ENCODE peak calls at places on chromosome 1, in nine cellular contexts. Q is Calu3; D is NCI-H748 treated with DMSO at 0.1 percent for 48 hours; I is breast epithelium; K is ACHN; O is effector CD8-positive, alpha-beta T cell; X is stimulated activated CD4-positive, alpha-beta T cell treated with anti-CD3 and anti-CD28 coated beads, Interleukin-4, amount 100 ng/mL, for 1 hour; J is choroid plexus epithelial cell; G is nucleus accumbens. Y is an unnamed sample.
A peak's percentile ranks its signal among the peaks of the same experiment; 100 is the strongest.

GRCh38 chr1:79617777-79618176 is 611.2 kb upstream of the ADGRL4 start:
- DNase-seq in I (no peak), J (peak; percentile 5), G (no peak), O (no peak), Q (no peak), X (no peak), K (no peak), D (no peak), Y (no peak)

GRCh38 chr1:150065184-150065871 is 2.2 kb upstream of the VPS45 start:
- DNase-seq in I (no peak), G (no peak), K (peak; percentile 21), Q (no peak), X (no peak), J (peak; percentile 56), D (no peak), O (no peak), Y (peak; percentile 16)

GRCh38 chr1:234958702-234959649 is 169.7 kb downstream of the TOMM20 start:
- DNase-seq in I (no peak), X (no peak), J (no peak), Q (no peak), K (no peak), D (no peak), G (no peak), O (no peak), Y (no peak)

GRCh38 chr1:161792740-161793139 is 26.6 kb downstream of the ATF6 start:
- DNase-seq in I (no peak), Q (peak; percentile 36), D (peak; percentile 49), K (peak; percentile 85), O (no peak), X (no peak), G (no peak), J (peak; percentile 89), Y (peak; percentile 46)

GRCh38 chr1:238468068-238468467 is 577.3 kb upstream of the ZP4 start:
- DNase-seq in D (no peak), J (peak; percentile 32), K (no peak), Q (no peak), G (no peak), I (no peak), X (no peak), O (no peak), Y (no peak)

GRCh38 chr1:45456531-45456930 is 34.4 kb downstream of the TESK2 start:
- DNase-seq in I (no peak), O (no peak), D (no peak), Q (no peak), J (peak; percentile 3), K (no peak), X (no peak), G (no peak), Y (no peak)

GRCh38 chr1:24385160-24385939 is 28.2 kb downstream of the STPG1 start:
- DNase-seq in G (no peak), I (no peak), O (peak; percentile 3), K (peak; percentile 25), D (no peak), X (peak; percentile 34), J (peak; percentile 34), Q (no peak), Y (no peak)

GRCh38 chr1:119047040-119047438 is 58.9 kb upstream of the TBX15 start:
- DNase-seq in I (no peak), Q (no peak), K (no peak), X (no peak), J (peak; percentile 61), G (no peak), O (no peak), D (no peak), Y (no peak)

GRCh38 chr1:99554727-99555126 is 91.2 kb upstream of the PALMD start:
- DNase-seq in D (no peak), K (no peak), J (no peak), G (no peak), X (no peak), O (no peak), Q (no peak), I (no peak), Y (no peak)

GRCh38 chr1:40757084-40757483 is 26.5 kb upstream of the KCNQ4 start:
- DNase-seq in G (no peak), K (no peak), O (no peak), X (no peak), I (no peak), D (no peak), J (no peak), Q (no peak), Y (no peak)

GRCh38 chr1:55867444-55867843 is 652.3 kb upstream of the USP24 start:
- DNase-seq in Q (no peak), D (no peak), X (no peak), I (no peak), J (no peak), G (no peak), K (no peak), O (no peak), Y (no peak)

GRCh38 chr1:20730690-20731056 is 1.8 kb downstream of the SH2D5 start:
- DNase-seq in O (no peak), X (no peak), D (no peak), K (no peak), Q (no peak), I (no peak), J (no peak), G (no peak), Y (no peak)

GRCh38 chr1:154325583-154326545 is 539 bp downstream of the ATP8B2 start:
- DNase-seq in Q (peak; percentile 78), X (peak; percentile 39), G (peak; percentile 55), K (peak; percentile 92), O (peak; percentile 32), D (no peak), J (peak; percentile 86), I (no peak), Y (no peak)

GRCh38 chr1:90973897-90974798 is 47.7 kb downstream of the ZNF644 start:
- DNase-seq in D (no peak), J (peak; percentile 66), O (no peak), G (no peak), K (peak; percentile 20), X (no peak), I (no peak), Q (no peak), Y (no peak)

GRCh38 chr1:66434096-66434495 is 99.9 kb upstream of the SGIP1 start:
- DNase-seq in X (no peak), G (no peak), I (no peak), K (no peak), Q (no peak), O (no peak), J (peak; percentile 26), D (no peak), Y (no peak)

GRCh38 chr1:31335007-31335406 is 37.9 kb downstream of the FABP3 start:
- DNase-seq in X (no peak), O (no peak), G (no peak), D (peak; percentile 18), J (peak; percentile 67), Q (no peak), K (peak; percentile 46), I (no peak), Y (peak; percentile 25)

GRCh38 chr1:173405758-173406344 is 71.3 kb upstream of the PRDX6 start:
- DNase-seq in O (no peak), D (no peak), I (no peak), Q (peak; percentile 41), K (peak; percentile 19), G (no peak), X (no peak), J (peak; percentile 84), Y (no peak)

GRCh38 chr1:54114001-54114400 is 38.8 kb downstream of the CDCP2 start:
- DNase-seq in G (no peak), X (no peak), Q (no peak), K (no peak), O (no peak), D (no peak), J (no peak), I (no peak), Y (no peak)

GRCh38 chr1:226813671-226814591 is 56.5 kb upstream of the PSEN2 start:
- DNase-seq in K (no peak), Q (no peak), X (no peak), G (no peak), D (no peak), J (no peak), O (no peak), I (no peak), Y (no peak)

GRCh38 chr1:180451504-180451903 is 50.9 kb downstream of the ACBD6 start:
- DNase-seq in Q (no peak), J (no peak), G (no peak), D (no peak), K (no peak), I (no peak), X (no peak), O (no peak), Y (no peak)

GRCh38 chr1:20115916-20116315 is 3.4 kb downstream of the PLA2G2D start:
- DNase-seq in K (no peak), O (no peak), G (no peak), Q (no peak), X (no peak), I (no peak), J (no peak), D (no peak), Y (no peak)

GRCh38 chr1:109687641-109688499 is at the start of gene GSTM1:
- DNase-seq in K (no peak), Q (peak; percentile 69), X (no peak), I (no peak), O (no peak), J (no peak), D (no peak), G (peak; percentile 32), Y (no peak)

GRCh38 chr1:201903135-201903534 is 14.4 kb downstream of the SHISA4 start:
- DNase-seq in Q (no peak), D (no peak), G (no peak), O (no peak), I (no peak), J (peak; percentile 60), X (no peak), K (no peak), Y (no peak)

GRCh38 chr1:183277821-183278735 is 92.0 kb downstream of the LAMC2 start:
- DNase-seq in O (no peak), J (peak; percentile 92), Q (no peak), G (no peak), D (no peak), I (no peak), K (no peak), X (no peak), Y (no peak)

GRCh38 chr1:3454811-3455618 is 550 bp downstream of the ARHGEF16 start:
- DNase-seq in X (no peak), Q (peak; percentile 66), O (no peak), G (no peak), K (peak; percentile 20), J (no peak), D (no peak), I (no peak), Y (peak; percentile 48)

GRCh38 chr1:6353948-6354658 is 39.5 kb downstream of the ACOT7 start:
- DNase-seq in K (no peak), X (no peak), D (no peak), G (no peak), Q (no peak), I (no peak), O (no peak), J (no peak), Y (peak; percentile 56)

GRCh38 chr1:22662318-22662717 is 9.3 kb downstream of the C1QB start:
- DNase-seq in G (peak; percentile 8), K (peak; percentile 42), Q (peak; percentile 6), J (peak; percentile 23), I (no peak), O (no peak), X (no peak), D (no peak), Y (no peak)

GRCh38 chr1:111415461-111415860 is 12.1 kb downstream of the OVGP1 start:
- DNase-seq in J (no peak), G (no peak), O (no peak), Q (no peak), X (no peak), K (no peak), D (no peak), I (no peak), Y (no peak)

GRCh38 chr1:18149113-18149641 is 41.6 kb downstream of the IGSF21 start:
- DNase-seq in K (peak; percentile 68), G (no peak), D (no peak), Q (no peak), J (no peak), O (no peak), X (no peak), I (no peak), Y (no peak)

GRCh38 chr1:43801203-43801602 is 93.9 kb downstream of the ST3GAL3 start:
- DNase-seq in I (no peak), K (no peak), Q (no peak), X (no peak), G (no peak), D (no peak), O (no peak), J (no peak), Y (no peak)

GRCh38 chr1:106366627-106367319 is 689.7 kb upstream of the PRMT6 start:
- DNase-seq in X (no peak), I (no peak), O (no peak), D (no peak), K (no peak), Q (no peak), J (no peak), G (no peak), Y (no peak)